ENCODE peak calls at places on chromosomes 7 and 10, in four cellular contexts. S is GM12891, P is SK-N-SH, X is GM12878. Y is an unnamed sample.

GRCh38 chr10:49610015-49610734 is at the start of gene SLC18A3:
- DNase-seq in S (no peak), P (peak), X (no peak), Y (no peak)

GRCh38 chr10:127619550-127619949 is 70.4 kb downstream of the NPS start:
- DNase-seq in S (no peak), P (no peak), X (no peak), Y (no peak)

GRCh38 chr7:99407849-99408346 is 499 bp downstream of the PDAP1 start:
- DNase-seq in S (no peak), P (peak), X (no peak), Y (no peak)

GRCh38 chr10:48594799-48595198 is 10.1 kb downstream of the ARHGAP22 start:
- DNase-seq in S (no peak), P (no peak), X (no peak), Y (no peak)

GRCh38 chr7:75986147-75986781 is 8.1 kb downstream of the TMEM120A start:
- DNase-seq in S (no peak), P (peak), X (no peak), Y (no peak)

GRCh38 chr10:123842692-123843385 is 48.8 kb downstream of the CPXM2 start:
- DNase-seq in S (no peak), P (no peak), X (no peak), Y (no peak)

GRCh38 chr7:101912711-101913110 is 95.3 kb downstream of the CUX1 start:
- DNase-seq in S (no peak), P (no peak), X (no peak), Y (no peak)

GRCh38 chr10:59536576-59537014 is 173.1 kb downstream of the SLC16A9 start:
- DNase-seq in S (no peak), P (peak), X (no peak), Y (no peak)

GRCh38 chr7:75795831-75796285 is 17.7 kb downstream of the CCL24 start:
- DNase-seq in S (no peak), P (no peak), X (no peak), Y (no peak)

GRCh38 chr10:78185693-78186055 is 152.0 kb downstream of the RPS24 start:
- DNase-seq in S (no peak), P (no peak), X (no peak), Y (no peak)

GRCh38 chr7:77791956-77792355 is 6.3 kb downstream of the TMEM60 start:
- DNase-seq in S (no peak), P (no peak), X (no peak), Y (no peak)

GRCh38 chr10:110363572-110364411 is 59.1 kb upstream of the SMNDC1 start:
- DNase-seq in S (no peak), P (no peak), X (no peak), Y (no peak)

GRCh38 chr10:114754445-114755320 is 66.9 kb upstream of the FHIP2A start:
- DNase-seq in S (no peak), P (no peak), X (no peak), Y (no peak)

GRCh38 chr7:70477051-70478010 is 654.6 kb upstream of the GALNT17 start:
- DNase-seq in S (no peak), P (no peak), X (no peak), Y (no peak)

GRCh38 chr7:129263168-129263567 is 38.3 kb downstream of the AHCYL2 start:
- DNase-seq in S (no peak), P (no peak), X (no peak), Y (no peak)

GRCh38 chr10:71984798-71985388 is 20.7 kb downstream of the CHST3 start:
- DNase-seq in S (no peak), P (peak), X (peak), Y (no peak)

GRCh38 chr7:80783688-80784327 is 135.0 kb downstream of the SEMA3C start:
- DNase-seq in S (no peak), P (no peak), X (no peak), Y (no peak)

GRCh38 chr7:137691566-137691965 is 155.2 kb downstream of the DGKI start:
- DNase-seq in S (no peak), P (no peak), X (no peak), Y (no peak)

GRCh38 chr7:70698219-70698832 is 433.6 kb upstream of the GALNT17 start:
- DNase-seq in S (no peak), P (peak), X (no peak), Y (no peak)

GRCh38 chr7:138338361-138338760 is 121.7 kb upstream of the TRIM24 start:
- DNase-seq in S (no peak), P (peak), X (no peak), Y (no peak)

GRCh38 chr7:20596653-20597052 is 18.8 kb upstream of the ABCB5 start:
- DNase-seq in S (no peak), P (no peak), X (no peak), Y (no peak)

GRCh38 chr7:108413782-108414492 is 42.3 kb downstream of the NRCAM start:
- DNase-seq in S (no peak), P (no peak), X (no peak), Y (no peak)

GRCh38 chr7:152512711-152513110 is 76.9 kb upstream of the KMT2C start:
- DNase-seq in S (no peak), P (no peak), X (no peak), Y (no peak)

GRCh38 chr7:6293202-6293601 is 20.8 kb upstream of the CYTH3 start:
- DNase-seq in S (no peak), P (no peak), X (no peak), Y (no peak)

GRCh38 chr10:110916554-110917346 is 2.2 kb downstream of the BBIP1 start:
- DNase-seq in S (no peak), P (no peak), X (no peak), Y (no peak)

GRCh38 chr7:158281441-158281840 is 306.2 kb downstream of the PTPRN2 start:
- DNase-seq in S (no peak), P (peak), X (no peak), Y (no peak)

GRCh38 chr7:73894851-73895441 is 34.0 kb downstream of the TMEM270 start:
- DNase-seq in S (no peak), P (peak), X (no peak), Y (no peak)

GRCh38 chr7:158047386-158048059 is 540.1 kb downstream of the PTPRN2 start:
- DNase-seq in S (no peak), P (no peak), X (no peak), Y (no peak)

GRCh38 chr7:138625849-138626230 is 75.3 kb downstream of the SVOPL start:
- DNase-seq in S (no peak), P (no peak), X (no peak), Y (no peak)

GRCh38 chr10:7529638-7530037 is 118.8 kb upstream of the SFMBT2 start:
- DNase-seq in S (no peak), P (peak), X (no peak), Y (no peak)

GRCh38 chr7:105791926-105792325 is 84.5 kb downstream of the ATXN7L1 start:
- DNase-seq in S (no peak), P (no peak), X (no peak), Y (no peak)

GRCh38 chr7:42414961-42415505 is 178.0 kb upstream of the GLI3 start:
- DNase-seq in S (no peak), P (no peak), X (no peak), Y (no peak)
- TF ChIP-seq TAF1 in S (no peak), P (no peak), X (no peak), Y (no peak)

GRCh38 chr7:36286241-36286640 is 103.4 kb upstream of the ANLN start:
- DNase-seq in S (no peak), P (no peak), X (no peak), Y (no peak)
- TF ChIP-seq TAF1 in S (no peak), P (no peak), X (no peak), Y (no peak)

GRCh38 chr10:132398566-132398991 is 1.6 kb downstream of the PWWP2B start:
- DNase-seq in S (no peak), P (no peak), X (no peak), Y (no peak)

GRCh38 chr10:132400041-132400546 is 3.1 kb downstream of the PWWP2B start:
- DNase-seq in S (no peak), P (no peak), X (no peak), Y (no peak)

GRCh38 chr10:132397671-132398565 is 918 bp downstream of the PWWP2B start:
- DNase-seq in S (no peak), P (peak), X (no peak), Y (no peak)

GRCh38 chr10:132400547-132401151 is 3.6 kb downstream of the PWWP2B start:
- DNase-seq in S (no peak), P (no peak), X (no peak), Y (no peak)

GRCh38 chr10:132399117-132400035 is 2.4 kb downstream of the PWWP2B start:
- DNase-seq in S (no peak), P (no peak), X (no peak), Y (no peak)
- TF ChIP-seq TAF1 in S (no peak), P (no peak), X (no peak), Y (no peak)

DNA sequence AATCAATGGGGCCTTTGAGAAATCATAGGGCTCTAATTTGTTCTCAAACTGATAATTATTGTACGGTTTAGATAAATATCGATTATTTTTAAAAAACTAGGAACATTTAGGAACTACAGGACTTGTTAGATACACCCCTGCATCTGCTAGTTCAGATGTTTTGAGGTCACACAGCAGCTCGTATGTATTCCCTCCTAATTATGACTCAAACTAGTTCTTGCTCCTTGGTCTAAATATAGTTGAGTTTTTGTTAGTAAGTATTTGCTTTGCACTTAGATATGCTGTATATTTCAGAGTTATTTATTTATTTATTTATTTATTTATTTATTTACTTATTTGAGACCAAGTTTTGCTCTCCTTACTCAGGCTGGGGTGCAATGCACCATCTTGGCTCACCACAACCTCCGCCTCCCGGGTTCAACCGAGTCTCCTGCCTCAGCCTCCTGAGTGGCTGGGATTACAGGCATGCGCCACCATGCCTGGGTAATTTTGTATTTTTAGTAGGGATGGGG is 22.7 kb downstream of the PTER start:
- DNase-seq in S (no peak), P (no peak), X (no peak), Y (no peak)
- TF ChIP-seq TAF1 in S (no peak), P (no peak), X (no peak), Y (no peak)

DNA sequence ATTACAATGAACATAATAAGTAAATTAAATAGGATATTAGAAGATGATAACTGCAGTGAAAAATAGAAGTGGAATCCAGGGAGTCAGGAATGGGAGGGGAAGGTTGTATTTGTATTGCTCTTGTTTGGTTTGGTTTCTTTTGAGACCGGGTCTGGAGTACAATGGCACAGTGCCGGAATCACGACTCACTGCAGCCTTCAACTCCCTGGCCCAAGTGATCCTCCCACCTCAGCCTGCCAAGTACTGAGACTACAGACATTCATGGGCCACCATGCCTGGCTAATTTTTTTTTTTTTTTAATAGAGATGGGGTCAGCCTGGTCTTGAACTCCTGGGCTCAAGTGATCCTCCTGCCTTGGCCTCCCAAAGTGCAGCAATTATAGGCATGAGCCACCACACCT is 59.9 kb upstream of the LRRC4 start:
- DNase-seq in S (no peak), P (no peak), X (no peak), Y (no peak)
- TF ChIP-seq TAF1 in S (no peak), P (no peak), X (no peak), Y (no peak)